ENCODE peak calls at places on chromosome 20, in eight cellular contexts. R is uterus, O is brain microvascular endothelial cell, P is Peyer's patch, B is psoas muscle, G is fibroblast of lung, K is IMR-90, V is epithelial cell of esophagus. S is an unnamed sample.

GRCh38 chr20:62461157-62461556 is 14.6 kb downstream of the GATA5 start:
- DNase-seq in R (no peak), O (no peak), P (peak), B (no peak), G (no peak), K (no peak), V (no peak), S (no peak)

GRCh38 chr20:25178563-25179438 is 16.7 kb upstream of the ENTPD6 start:
- DNase-seq in R (peak), O (peak), P (no peak), B (peak), G (peak), K (peak), V (peak), S (peak)

GRCh38 chr20:45176526-45176925 is 1.8 kb downstream of the PI3 start:
- DNase-seq in R (no peak), O (no peak), P (no peak), B (no peak), G (no peak), K (no peak), V (no peak), S (no peak)

GRCh38 chr20:10448270-10449156 is 13.4 kb downstream of the SLX4IP start:
- DNase-seq in R (no peak), O (no peak), P (no peak), B (no peak), G (peak), K (peak), V (no peak), S (no peak)

GRCh38 chr20:32463642-32464400 is 105.7 kb downstream of the ASXL1 start:
- DNase-seq in R (no peak), O (no peak), P (peak), B (no peak), G (no peak), K (no peak), V (no peak), S (no peak)

GRCh38 chr20:15345287-15345686 is 1007.9 kb upstream of the FLRT3 start:
- DNase-seq in R (no peak), O (no peak), P (no peak), B (no peak), G (no peak), K (no peak), V (no peak), S (no peak)

GRCh38 chr20:56808732-56809131 is 179.6 kb downstream of the TFAP2C start:
- DNase-seq in R (no peak), O (no peak), P (no peak), B (no peak), G (no peak), K (no peak), V (peak), S (no peak)

GRCh38 chr20:44761423-44761822 is 15.8 kb downstream of the KCNK15 start:
- DNase-seq in R (no peak), O (no peak), P (no peak), B (no peak), G (no peak), K (no peak), V (no peak), S (no peak)

GRCh38 chr20:36806049-36806448 is 32.5 kb upstream of the DSN1 start:
- DNase-seq in R (no peak), O (no peak), P (no peak), B (no peak), G (no peak), K (no peak), V (no peak), S (no peak)

GRCh38 chr20:50219520-50220086 is 29.0 kb downstream of the CEBPB start:
- DNase-seq in R (no peak), O (no peak), P (no peak), B (no peak), G (peak), K (no peak), V (no peak), S (no peak)

GRCh38 chr20:13525225-13525940 is 113.3 kb downstream of the TASP1 start:
- DNase-seq in R (no peak), O (peak), P (no peak), B (no peak), G (peak), K (peak), V (peak), S (peak)

GRCh38 chr20:10385850-10386544 is 48.0 kb downstream of the MKKS start:
- DNase-seq in R (no peak), O (peak), P (no peak), B (no peak), G (no peak), K (no peak), V (no peak), S (peak)

GRCh38 chr20:61663521-61664425 is 401.9 kb downstream of the TAF4 start:
- DNase-seq in R (no peak), O (no peak), P (no peak), B (no peak), G (no peak), K (no peak), V (no peak), S (no peak)

GRCh38 chr20:380763-381580 is 412 bp downstream of the TRIB3 start:
- DNase-seq in R (peak), O (peak), P (peak), B (peak), G (peak), K (peak), V (peak), S (no peak)

GRCh38 chr20:57483287-57484050 is 41.5 kb downstream of the CTCFL start:
- DNase-seq in R (no peak), O (no peak), P (no peak), B (no peak), G (no peak), K (no peak), V (no peak), S (no peak)

GRCh38 chr20:16437387-16437990 is 135.8 kb downstream of the KIF16B start:
- DNase-seq in R (no peak), O (no peak), P (no peak), B (no peak), G (no peak), K (no peak), V (peak), S (no peak)

GRCh38 chr20:17863577-17864292 is 104.9 kb downstream of the SNX5 start:
- DNase-seq in R (peak), O (no peak), P (peak), B (no peak), G (peak), K (peak), V (no peak), S (no peak)

GRCh38 chr20:62029296-62029695 is 36.4 kb downstream of the TAF4 start:
- DNase-seq in R (no peak), O (no peak), P (no peak), B (no peak), G (no peak), K (no peak), V (no peak), S (no peak)

GRCh38 chr20:34415079-34415478 is 52.0 kb downstream of the ITCH start:
- DNase-seq in R (no peak), O (no peak), P (no peak), B (no peak), G (no peak), K (no peak), V (peak), S (no peak)

GRCh38 chr20:53434662-53435061 is 159.0 kb downstream of the ZNF217 start:
- DNase-seq in R (no peak), O (no peak), P (no peak), B (peak), G (no peak), K (no peak), V (no peak), S (no peak)

GRCh38 chr20:33499347-33499746 is 9.5 kb downstream of the CBFA2T2 start:
- DNase-seq in R (no peak), O (no peak), P (no peak), B (no peak), G (no peak), K (no peak), V (no peak), S (no peak)

DNA sequence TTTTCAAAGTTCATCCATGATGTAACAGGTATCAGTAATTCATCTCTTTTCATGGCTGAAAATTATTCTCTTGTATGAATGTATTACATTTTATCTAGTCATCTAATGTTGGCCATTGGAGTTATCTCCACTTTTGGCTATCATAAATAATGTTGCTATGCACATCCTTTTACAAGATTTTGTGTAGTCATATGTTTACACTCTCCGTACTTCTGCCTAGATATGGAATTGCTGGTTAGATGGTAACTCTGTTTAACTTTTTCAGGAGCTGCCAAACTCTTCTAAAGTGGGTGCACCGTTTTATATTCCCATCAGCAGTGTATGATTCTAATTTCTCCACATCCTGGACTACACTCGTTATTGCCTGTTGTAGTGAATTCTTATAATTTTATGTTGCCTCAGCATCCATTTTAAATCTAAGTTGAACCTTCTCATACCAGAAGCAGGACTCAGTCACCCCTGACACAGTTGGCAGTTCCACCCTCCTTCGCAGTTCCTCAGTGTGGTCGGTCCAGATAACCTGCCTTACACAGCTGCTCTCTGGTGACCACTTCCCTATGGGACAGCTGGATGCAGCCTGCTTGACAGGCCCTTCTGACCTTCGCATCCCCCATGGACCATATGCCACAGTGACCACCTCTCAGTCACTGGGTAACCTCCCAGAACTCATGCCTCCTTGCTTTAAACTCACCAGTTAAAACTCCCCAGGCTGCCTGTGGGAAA is 33.9 kb downstream of the KIZ start:
- DNase-seq in R (no peak), O (no peak), P (no peak), B (no peak), G (no peak), K (peak), V (no peak), S (no peak)
- H3K4me3 ChIP-seq in R (no peak), O (no peak), P (no peak), B (no peak), G (no peak), K (no peak), V (no peak), S (no peak)

GRCh38 chr20:51554538-51555165 is 12.1 kb upstream of the NFATC2 start:
- DNase-seq in R (no peak), O (no peak), P (no peak), B (no peak), G (peak), K (peak), V (peak), S (no peak)
- H3K4me3 ChIP-seq in R (no peak), O (no peak), P (no peak), B (no peak), G (no peak), K (no peak), V (no peak), S (no peak)

GRCh38 chr20:63495771-63496403 is 3.0 kb downstream of the EEF1A2 start:
- DNase-seq in R (peak), O (no peak), P (peak), B (peak), G (peak), K (peak), V (peak), S (no peak)
- H3K4me3 ChIP-seq in R (peak), O (no peak), P (peak), B (peak), G (peak), K (peak), V (peak), S (peak)

GRCh38 chr20:55439057-55439456 is 566.3 kb downstream of the CBLN4 start:
- DNase-seq in R (no peak), O (no peak), P (no peak), B (no peak), G (no peak), K (no peak), V (no peak), S (no peak)

DNA sequence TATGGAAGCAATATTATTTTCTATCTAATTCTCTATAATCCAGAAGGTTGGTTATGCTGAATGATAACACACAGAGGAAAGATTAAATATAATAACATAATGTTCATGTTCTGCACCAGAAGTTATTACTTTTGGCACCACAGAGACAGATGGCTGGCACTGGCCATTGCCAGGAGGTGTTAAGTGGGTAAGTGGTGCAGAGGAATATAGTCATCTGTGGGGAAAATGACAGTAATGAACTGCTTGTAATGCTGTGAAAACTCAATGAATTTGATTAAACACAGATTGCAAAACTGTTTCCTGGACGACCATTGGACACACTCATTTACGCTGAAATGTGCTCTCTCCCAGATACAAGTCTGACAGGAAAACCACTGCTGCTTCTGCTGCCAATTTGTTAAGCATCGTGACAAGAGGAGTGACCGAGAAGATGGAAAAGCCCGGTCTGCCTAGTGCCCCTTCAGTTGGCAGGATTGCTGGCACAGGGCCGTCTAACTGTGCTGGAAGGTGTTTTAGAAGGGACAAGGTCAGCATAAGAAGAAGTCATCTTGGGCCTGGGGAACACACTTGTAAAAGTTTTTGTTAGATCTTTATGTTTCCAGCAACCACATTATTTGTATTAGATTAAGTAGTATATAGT is 567.4 kb downstream of the CBLN4 start:
- DNase-seq in R (no peak), O (no peak), P (no peak), B (no peak), G (no peak), K (no peak), V (no peak), S (no peak)
- H3K4me3 ChIP-seq in R (no peak), O (no peak), P (no peak), B (no peak), G (no peak), K (no peak), V (no peak), S (no peak)

DNA sequence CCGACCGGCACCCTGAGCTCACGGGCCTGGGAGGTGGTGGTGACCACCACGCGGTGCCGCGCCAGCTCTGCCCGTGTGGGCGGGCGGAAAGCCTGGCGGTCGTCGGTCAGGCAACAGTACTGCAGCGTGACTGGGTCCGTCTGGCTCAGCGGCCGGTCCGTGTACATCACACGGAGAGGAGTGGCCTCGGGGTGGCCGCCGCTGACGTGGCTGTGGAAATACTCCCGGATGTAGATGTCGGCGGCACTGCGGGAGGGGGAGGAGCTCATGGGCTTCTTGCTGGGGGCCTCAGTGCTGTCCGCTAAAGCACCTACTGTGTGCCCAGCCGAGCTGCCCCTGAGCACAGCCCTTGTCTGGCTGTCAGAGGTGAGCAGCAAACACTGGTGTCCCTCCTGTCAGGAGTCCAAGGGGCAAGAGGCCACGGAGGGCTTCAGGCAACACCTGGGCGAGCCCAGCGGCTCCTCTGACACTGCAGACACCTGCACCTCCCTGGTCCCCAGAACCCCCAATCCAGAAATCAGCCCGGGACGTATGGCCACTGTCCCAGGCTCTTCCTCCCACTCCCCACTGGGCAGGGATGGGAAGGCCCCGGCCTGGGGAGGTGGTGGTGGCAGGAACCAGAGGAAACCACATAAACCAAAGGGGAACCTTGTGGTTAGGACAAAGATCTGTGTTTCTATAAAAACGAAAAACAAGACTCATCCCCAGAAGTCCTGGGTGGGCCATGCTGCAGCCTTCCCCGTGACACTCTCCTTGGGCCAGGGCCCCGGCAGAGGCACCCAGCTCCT is 6.5 kb downstream of the HELZ2 start:
- DNase-seq in R (no peak), O (peak), P (no peak), B (peak), G (no peak), K (no peak), V (no peak), S (no peak)
- H3K4me3 ChIP-seq in R (no peak), O (no peak), P (peak), B (no peak), G (no peak), K (no peak), V (no peak), S (no peak)

GRCh38 chr20:6037082-6037481 is 16.8 kb downstream of the LRRN4 start:
- DNase-seq in R (no peak), O (no peak), P (no peak), B (no peak), G (no peak), K (no peak), V (no peak), S (no peak)
- H3K4me3 ChIP-seq in R (no peak), O (no peak), P (no peak), B (no peak), G (no peak), K (no peak), V (no peak), S (no peak)

GRCh38 chr20:46562373-46563169 is 12.1 kb upstream of the OCSTAMP start:
- DNase-seq in R (peak), O (peak), P (peak), B (peak), G (peak), K (peak), V (peak), S (no peak)

GRCh38 chr20:46563848-46564197 is 13.4 kb upstream of the OCSTAMP start:
- DNase-seq in R (no peak), O (no peak), P (no peak), B (no peak), G (no peak), K (no peak), V (no peak), S (no peak)

GRCh38 chr20:46564241-46564957 is 13.9 kb upstream of the OCSTAMP start:
- DNase-seq in R (no peak), O (no peak), P (no peak), B (no peak), G (no peak), K (no peak), V (peak), S (no peak)

GRCh38 chr20:46562009-46562372 is 11.5 kb upstream of the OCSTAMP start:
- DNase-seq in R (no peak), O (no peak), P (no peak), B (no peak), G (no peak), K (no peak), V (no peak), S (no peak)

DNA sequence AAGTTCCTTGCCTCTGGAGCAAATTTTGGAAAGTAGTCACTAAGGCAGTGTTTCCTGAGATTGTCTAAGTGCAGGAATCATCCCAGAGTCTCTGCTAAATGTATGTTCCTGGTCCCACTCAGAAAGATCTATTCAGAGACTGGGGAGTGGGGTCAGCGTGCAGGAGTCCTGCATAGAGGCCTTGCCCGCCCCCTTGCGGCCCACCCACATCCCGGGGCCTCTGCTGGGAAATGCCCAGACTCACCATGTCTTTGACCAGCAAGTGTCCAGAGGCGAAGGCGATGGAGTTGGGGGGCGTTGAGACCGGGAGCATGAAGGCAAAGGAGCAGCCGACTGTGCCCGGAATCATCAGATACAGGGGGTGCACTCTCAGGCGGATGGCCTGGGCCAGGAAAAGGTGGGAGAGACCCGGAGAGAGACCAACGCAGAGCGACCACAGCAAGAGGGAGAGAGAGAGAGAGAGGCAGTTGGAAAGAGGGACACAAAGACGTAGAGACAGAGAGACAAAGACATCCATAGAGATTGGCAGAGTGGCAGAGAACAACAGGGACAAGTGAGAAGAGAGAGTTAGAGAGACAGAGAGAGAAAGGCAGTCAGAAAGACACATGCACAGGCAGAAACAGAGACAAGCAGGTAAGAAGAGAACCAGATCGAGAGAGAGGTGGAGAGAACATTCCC is 12.9 kb upstream of the OCSTAMP start:
- DNase-seq in R (no peak), O (no peak), P (no peak), B (no peak), G (no peak), K (no peak), V (no peak), S (no peak)
- H3K4me3 ChIP-seq in R (no peak), O (peak), P (no peak), B (no peak), G (peak), K (no peak), V (no peak), S (no peak)

GRCh38 chr20:46688151-46689081 is 828 bp downstream of the TP53RK start:
- DNase-seq in R (no peak), O (peak), P (no peak), B (no peak), G (peak), K (peak), V (peak), S (no peak)
- H3K4me3 ChIP-seq in R (peak), O (peak), P (peak), B (peak), G (peak), K (peak), V (peak), S (peak)